ENCODE peak calls at places on chromosomes 4 and X, in ten cellular contexts. Y is M059J; R is activated T-cell treated with anti-CD3 and anti-CD28 coated beads for 24 hours; H is posterior cingulate gyrus; M is brain microvascular endothelial cell; K is neuronal stem cell; D is activated CD8-positive, alpha-beta memory T cell treated with anti-CD3 and anti-CD28 coated beads for 1 hour; A is neural crest cell; W is progenitor cell of endocrine pancreas; N is upper lobe of right lung. G is an unnamed sample.

GRCh38 chr4:6668391-6668790 is 25.3 kb upstream of the S100P start:
- DNase-seq in Y (peak), R (no peak), H (no peak), M (peak), K (no peak), D (no peak), A (no peak), W (no peak), N (no peak), G (no peak)

GRCh38 chr4:47926667-47927258 is 12.4 kb upstream of the NFXL1 start:
- DNase-seq in Y (peak), R (peak), H (peak), M (peak), K (peak), D (no peak), A (peak), W (peak), N (peak), G (peak)

GRCh38 chrX:138765061-138765460 is 53.5 kb upstream of the FGF13 start:
- DNase-seq in Y (peak), R (no peak), H (no peak), M (no peak), K (no peak), D (no peak), A (no peak), W (no peak), N (no peak), G (no peak)

GRCh38 chrX:9745417-9746115 is 20.1 kb downstream of the GPR143 start:
- DNase-seq in Y (peak), R (no peak), H (no peak), M (peak), K (no peak), D (no peak), A (no peak), W (no peak), N (no peak), G (no peak)

GRCh38 chr4:79078339-79078738 is 139.1 kb upstream of the PAQR3 start:
- DNase-seq in Y (no peak), R (no peak), H (no peak), M (no peak), K (no peak), D (no peak), A (no peak), W (no peak), N (no peak), G (no peak)

GRCh38 chr4:4384837-4385236 is 2.1 kb upstream of the NSG1 start:
- DNase-seq in Y (peak), R (no peak), H (no peak), M (no peak), K (peak), D (no peak), A (no peak), W (no peak), N (no peak), G (no peak)

GRCh38 chr4:184924516-184924915 is 93.8 kb upstream of the HELT start:
- DNase-seq in Y (no peak), R (no peak), H (no peak), M (no peak), K (no peak), D (no peak), A (no peak), W (no peak), N (no peak), G (no peak)

GRCh38 chr4:151087467-151087866 is 12.0 kb upstream of the RPS3A start:
- DNase-seq in Y (no peak), R (no peak), H (no peak), M (no peak), K (no peak), D (no peak), A (no peak), W (no peak), N (no peak), G (no peak)

GRCh38 chrX:47285762-47286320 is 53.0 kb downstream of the USP11 start:
- DNase-seq in Y (peak), R (no peak), H (no peak), M (no peak), K (no peak), D (no peak), A (no peak), W (no peak), N (no peak), G (no peak)

GRCh38 chr4:37757705-37758104 is 68.8 kb upstream of the PGM2 start:
- DNase-seq in Y (no peak), R (no peak), H (no peak), M (no peak), K (no peak), D (no peak), A (no peak), W (no peak), N (no peak), G (no peak)

GRCh38 chr4:182808673-182809416 is 108.3 kb downstream of the DCTD start:
- DNase-seq in Y (peak), R (peak), H (no peak), M (peak), K (no peak), D (no peak), A (no peak), W (no peak), N (no peak), G (no peak)

GRCh38 chr4:163618845-163619244 is 124.4 kb downstream of the TMA16 start:
- DNase-seq in Y (no peak), R (no peak), H (no peak), M (no peak), K (no peak), D (no peak), A (no peak), W (no peak), N (no peak), G (no peak)

GRCh38 chr4:48780867-48781219 is 764 bp upstream of the FRYL start:
- DNase-seq in Y (peak), R (peak), H (no peak), M (peak), K (no peak), D (no peak), A (no peak), W (no peak), N (no peak), G (no peak)

GRCh38 chrX:132086717-132087116 is 41.1 kb downstream of the FRMD7 start:
- DNase-seq in Y (peak), R (no peak), H (no peak), M (peak), K (no peak), D (no peak), A (no peak), W (no peak), N (no peak), G (no peak)

GRCh38 chrX:29661290-29661689 is 554.1 kb upstream of the MAGEB2 start:
- DNase-seq in Y (peak), R (no peak), H (no peak), M (peak), K (no peak), D (no peak), A (no peak), W (no peak), N (no peak), G (no peak)

GRCh38 chrX:23503835-23504539 is 163.3 kb upstream of the PRDX4 start:
- DNase-seq in Y (peak), R (no peak), H (no peak), M (peak), K (no peak), D (no peak), A (no peak), W (peak), N (peak), G (peak)